ENCODE peak calls at places on chromosomes 16 and 17, in six cellular contexts. One of them, this sample, is unnamed.

GRCh38 chr17:28514571-28515002 is 8.4 kb downstream of the FOXN1 start:
- DNase-seq in endothelial cell of umbilical vein: no peak
- DNase-seq in retinal pigment epithelial cell: no peak
- DNase-seq in IMR-90: no peak
- DNase-seq in AG04450: no peak
- DNase-seq in esophagus muscularis mucosa: no peak
- DNase-seq in this sample: no peak

GRCh38 chr16:87248704-87249103 is 68.5 kb downstream of the C16orf95 start:
- DNase-seq in endothelial cell of umbilical vein: no peak
- DNase-seq in retinal pigment epithelial cell: no peak
- DNase-seq in IMR-90: no peak
- DNase-seq in AG04450: no peak
- DNase-seq in esophagus muscularis mucosa: no peak
- DNase-seq in this sample: no peak

GRCh38 chr17:8681175-8681949 is 50.8 kb upstream of the MYH10 start:
- DNase-seq in endothelial cell of umbilical vein: peak
- DNase-seq in retinal pigment epithelial cell: no peak
- DNase-seq in IMR-90: peak
- DNase-seq in AG04450: no peak
- DNase-seq in esophagus muscularis mucosa: no peak
- DNase-seq in this sample: no peak

GRCh38 chr17:30954046-30954805 is 16.6 kb upstream of the RNF135 start:
- DNase-seq in endothelial cell of umbilical vein: no peak
- DNase-seq in retinal pigment epithelial cell: no peak
- DNase-seq in IMR-90: peak
- DNase-seq in AG04450: no peak
- DNase-seq in esophagus muscularis mucosa: no peak
- DNase-seq in this sample: no peak

GRCh38 chr17:29148257-29148789 is 31.9 kb downstream of the MYO18A start:
- DNase-seq in endothelial cell of umbilical vein: no peak
- DNase-seq in retinal pigment epithelial cell: no peak
- DNase-seq in IMR-90: no peak
- DNase-seq in AG04450: no peak
- DNase-seq in esophagus muscularis mucosa: no peak
- DNase-seq in this sample: no peak

GRCh38 chr17:7388856-7389255 is 5.5 kb downstream of the PLSCR3 start:
- DNase-seq in endothelial cell of umbilical vein: no peak
- DNase-seq in retinal pigment epithelial cell: no peak
- DNase-seq in IMR-90: no peak
- DNase-seq in AG04450: no peak
- DNase-seq in esophagus muscularis mucosa: no peak
- DNase-seq in this sample: no peak

GRCh38 chr16:11084484-11085024 is 140.2 kb downstream of the CLEC16A start:
- DNase-seq in endothelial cell of umbilical vein: no peak
- DNase-seq in retinal pigment epithelial cell: peak
- DNase-seq in IMR-90: peak
- DNase-seq in AG04450: no peak
- DNase-seq in esophagus muscularis mucosa: no peak
- DNase-seq in this sample: peak

GRCh38 chr16:5605404-5605803 is 507.8 kb upstream of the EEF2KMT start:
- DNase-seq in endothelial cell of umbilical vein: no peak
- DNase-seq in retinal pigment epithelial cell: no peak
- DNase-seq in IMR-90: no peak
- DNase-seq in AG04450: no peak
- DNase-seq in esophagus muscularis mucosa: no peak
- DNase-seq in this sample: no peak

GRCh38 chr16:22945361-22945760 is 131.4 kb downstream of the HS3ST2 start:
- DNase-seq in endothelial cell of umbilical vein: no peak
- DNase-seq in retinal pigment epithelial cell: no peak
- DNase-seq in IMR-90: no peak
- DNase-seq in AG04450: no peak
- DNase-seq in esophagus muscularis mucosa: no peak
- DNase-seq in this sample: no peak

GRCh38 chr17:61431594-61432311 is 20.5 kb upstream of the TBX4 start:
- DNase-seq in endothelial cell of umbilical vein: no peak
- DNase-seq in retinal pigment epithelial cell: no peak
- DNase-seq in IMR-90: peak
- DNase-seq in AG04450: no peak
- DNase-seq in esophagus muscularis mucosa: peak
- DNase-seq in this sample: no peak

GRCh38 chr17:56867948-56868376 is 34.0 kb downstream of the DGKE start:
- DNase-seq in endothelial cell of umbilical vein: peak
- DNase-seq in retinal pigment epithelial cell: no peak
- DNase-seq in IMR-90: peak
- DNase-seq in AG04450: peak
- DNase-seq in esophagus muscularis mucosa: no peak
- DNase-seq in this sample: no peak

GRCh38 chr16:64910351-64910750 is 211.5 kb downstream of the CDH11 start:
- DNase-seq in endothelial cell of umbilical vein: no peak
- DNase-seq in retinal pigment epithelial cell: no peak
- DNase-seq in IMR-90: peak
- DNase-seq in AG04450: peak
- DNase-seq in esophagus muscularis mucosa: no peak
- DNase-seq in this sample: no peak

GRCh38 chr16:78434401-78434800 is 334.9 kb downstream of the WWOX start:
- DNase-seq in endothelial cell of umbilical vein: no peak
- DNase-seq in retinal pigment epithelial cell: no peak
- DNase-seq in IMR-90: no peak
- DNase-seq in AG04450: no peak
- DNase-seq in esophagus muscularis mucosa: peak
- DNase-seq in this sample: peak

GRCh38 chr16:71626018-71626857 is at the start of gene MARVELD3:
- DNase-seq in endothelial cell of umbilical vein: no peak
- DNase-seq in retinal pigment epithelial cell: no peak
- DNase-seq in IMR-90: no peak
- DNase-seq in AG04450: no peak
- DNase-seq in esophagus muscularis mucosa: no peak
- DNase-seq in this sample: no peak

GRCh38 chr17:66548158-66548557 is 245.7 kb downstream of the PRKCA start:
- DNase-seq in endothelial cell of umbilical vein: peak
- DNase-seq in retinal pigment epithelial cell: no peak
- DNase-seq in IMR-90: no peak
- DNase-seq in AG04450: no peak
- DNase-seq in esophagus muscularis mucosa: no peak
- DNase-seq in this sample: no peak

GRCh38 chr17:77768475-77768874 is 190.0 kb upstream of the TNRC6C start:
- DNase-seq in endothelial cell of umbilical vein: no peak
- DNase-seq in retinal pigment epithelial cell: no peak
- DNase-seq in IMR-90: no peak
- DNase-seq in AG04450: no peak
- DNase-seq in esophagus muscularis mucosa: no peak
- DNase-seq in this sample: no peak

GRCh38 chr17:51814521-51814920 is 344.0 kb downstream of the CA10 start:
- DNase-seq in endothelial cell of umbilical vein: no peak
- DNase-seq in retinal pigment epithelial cell: no peak
- DNase-seq in IMR-90: no peak
- DNase-seq in AG04450: no peak
- DNase-seq in esophagus muscularis mucosa: no peak
- DNase-seq in this sample: no peak

GRCh38 chr16:1525871-1526607 is 7.4 kb upstream of the TMEM204 start:
- DNase-seq in endothelial cell of umbilical vein: no peak
- DNase-seq in retinal pigment epithelial cell: no peak
- DNase-seq in IMR-90: no peak
- DNase-seq in AG04450: no peak
- DNase-seq in esophagus muscularis mucosa: no peak
- DNase-seq in this sample: no peak

GRCh38 chr17:1055751-1056645 is 59.1 kb downstream of the TIMM22 start:
- DNase-seq in endothelial cell of umbilical vein: peak
- DNase-seq in retinal pigment epithelial cell: no peak
- DNase-seq in IMR-90: peak
- DNase-seq in AG04450: peak
- DNase-seq in esophagus muscularis mucosa: peak
- DNase-seq in this sample: no peak

GRCh38 chr16:56965939-56966515 is 4.3 kb downstream of the CETP start:
- DNase-seq in endothelial cell of umbilical vein: no peak
- DNase-seq in retinal pigment epithelial cell: no peak
- DNase-seq in IMR-90: no peak
- DNase-seq in AG04450: no peak
- DNase-seq in esophagus muscularis mucosa: no peak
- DNase-seq in this sample: no peak

GRCh38 chr17:57899822-57900221 is 50.0 kb upstream of the MRPS23 start:
- DNase-seq in endothelial cell of umbilical vein: no peak
- DNase-seq in retinal pigment epithelial cell: no peak
- DNase-seq in IMR-90: no peak
- DNase-seq in AG04450: no peak
- DNase-seq in esophagus muscularis mucosa: no peak
- DNase-seq in this sample: no peak

GRCh38 chr16:56601325-56601724 is 7.1 kb upstream of the MT2A start:
- DNase-seq in endothelial cell of umbilical vein: no peak
- DNase-seq in retinal pigment epithelial cell: no peak
- DNase-seq in IMR-90: no peak
- DNase-seq in AG04450: no peak
- DNase-seq in esophagus muscularis mucosa: no peak
- DNase-seq in this sample: no peak

GRCh38 chr17:50642722-50643656 is 8.3 kb downstream of the ABCC3 start:
- DNase-seq in endothelial cell of umbilical vein: no peak
- DNase-seq in retinal pigment epithelial cell: no peak
- DNase-seq in IMR-90: no peak
- DNase-seq in AG04450: no peak
- DNase-seq in esophagus muscularis mucosa: no peak
- DNase-seq in this sample: peak

GRCh38 chr17:42323268-42323773 is 35.0 kb downstream of the STAT5A start:
- DNase-seq in endothelial cell of umbilical vein: no peak
- DNase-seq in retinal pigment epithelial cell: no peak
- DNase-seq in IMR-90: no peak
- DNase-seq in AG04450: no peak
- DNase-seq in esophagus muscularis mucosa: no peak
- DNase-seq in this sample: no peak

GRCh38 chr17:49104511-49105074 is 28.0 kb upstream of the B4GALNT2 start:
- DNase-seq in endothelial cell of umbilical vein: no peak
- DNase-seq in retinal pigment epithelial cell: no peak
- DNase-seq in IMR-90: peak
- DNase-seq in AG04450: no peak
- DNase-seq in esophagus muscularis mucosa: no peak
- DNase-seq in this sample: no peak

GRCh38 chr17:81391964-81392908 is 3.0 kb upstream of the BAHCC1 start:
- DNase-seq in endothelial cell of umbilical vein: peak
- DNase-seq in retinal pigment epithelial cell: no peak
- DNase-seq in IMR-90: peak
- DNase-seq in AG04450: no peak
- DNase-seq in esophagus muscularis mucosa: no peak
- DNase-seq in this sample: no peak

GRCh38 chr17:32777436-32777835 is 99.5 kb downstream of the MYO1D start:
- DNase-seq in endothelial cell of umbilical vein: no peak
- DNase-seq in retinal pigment epithelial cell: no peak
- DNase-seq in IMR-90: peak
- DNase-seq in AG04450: no peak
- DNase-seq in esophagus muscularis mucosa: no peak
- DNase-seq in this sample: no peak

GRCh38 chr16:86990451-86990850 is 326.7 kb downstream of the C16orf95 start:
- DNase-seq in endothelial cell of umbilical vein: peak
- DNase-seq in retinal pigment epithelial cell: no peak
- DNase-seq in IMR-90: no peak
- DNase-seq in AG04450: no peak
- DNase-seq in esophagus muscularis mucosa: no peak
- DNase-seq in this sample: peak

GRCh38 chr17:752620-753219 is 656 bp upstream of the GEMIN4 start:
- DNase-seq in endothelial cell of umbilical vein: peak
- DNase-seq in retinal pigment epithelial cell: peak
- DNase-seq in IMR-90: peak
- DNase-seq in AG04450: peak
- DNase-seq in esophagus muscularis mucosa: no peak
- DNase-seq in this sample: no peak

GRCh38 chr17:83064732-83065659 is 14.4 kb upstream of the METRNL start:
- DNase-seq in endothelial cell of umbilical vein: no peak
- DNase-seq in retinal pigment epithelial cell: no peak
- DNase-seq in IMR-90: no peak
- DNase-seq in AG04450: no peak
- DNase-seq in esophagus muscularis mucosa: no peak
- DNase-seq in this sample: no peak

GRCh38 chr17:38877130-38877851 is 7.4 kb downstream of the LASP1 start:
- DNase-seq in endothelial cell of umbilical vein: no peak
- DNase-seq in retinal pigment epithelial cell: no peak
- DNase-seq in IMR-90: no peak
- DNase-seq in AG04450: no peak
- DNase-seq in esophagus muscularis mucosa: no peak
- DNase-seq in this sample: no peak

GRCh38 chr17:42142371-42142896 is 12.4 kb downstream of the RAB5C start:
- DNase-seq in endothelial cell of umbilical vein: no peak
- DNase-seq in retinal pigment epithelial cell: no peak
- DNase-seq in IMR-90: peak
- DNase-seq in AG04450: no peak
- DNase-seq in esophagus muscularis mucosa: no peak
- DNase-seq in this sample: no peak

GRCh38 chr16:401468-402348 is at the start of gene DECR2:
- DNase-seq in endothelial cell of umbilical vein: peak
- DNase-seq in retinal pigment epithelial cell: no peak
- DNase-seq in IMR-90: peak
- DNase-seq in AG04450: peak
- DNase-seq in esophagus muscularis mucosa: peak
- DNase-seq in this sample: no peak

GRCh38 chr16:64440421-64440831 is 681.4 kb downstream of the CDH11 start:
- DNase-seq in endothelial cell of umbilical vein: peak
- DNase-seq in retinal pigment epithelial cell: peak
- DNase-seq in IMR-90: peak
- DNase-seq in AG04450: peak
- DNase-seq in esophagus muscularis mucosa: no peak
- DNase-seq in this sample: peak

GRCh38 chr16:78768723-78769122 is 669.3 kb downstream of the WWOX start:
- DNase-seq in endothelial cell of umbilical vein: no peak
- DNase-seq in retinal pigment epithelial cell: no peak
- DNase-seq in IMR-90: no peak
- DNase-seq in AG04450: no peak
- DNase-seq in esophagus muscularis mucosa: no peak
- DNase-seq in this sample: no peak

GRCh38 chr16:49281843-49282642 is 405 bp upstream of the CBLN1 start:
- DNase-seq in endothelial cell of umbilical vein: peak
- DNase-seq in retinal pigment epithelial cell: peak
- DNase-seq in IMR-90: peak
- DNase-seq in AG04450: no peak
- DNase-seq in esophagus muscularis mucosa: peak
- DNase-seq in this sample: no peak
- TF ChIP-seq CTCF in endothelial cell of umbilical vein: no peak
- TF ChIP-seq CTCF in retinal pigment epithelial cell: no peak
- TF ChIP-seq CTCF in IMR-90: no peak
- TF ChIP-seq CTCF in AG04450: no peak
- TF ChIP-seq CTCF in esophagus muscularis mucosa: no peak
- TF ChIP-seq CTCF in this sample: no peak

GRCh38 chr17:18277076-18277475 is 16.6 kb downstream of the MIEF2 start:
- DNase-seq in endothelial cell of umbilical vein: no peak
- DNase-seq in retinal pigment epithelial cell: no peak
- DNase-seq in IMR-90: no peak
- DNase-seq in AG04450: no peak
- DNase-seq in esophagus muscularis mucosa: no peak
- DNase-seq in this sample: no peak
- TF ChIP-seq CTCF in endothelial cell of umbilical vein: no peak
- TF ChIP-seq CTCF in retinal pigment epithelial cell: no peak
- TF ChIP-seq CTCF in IMR-90: no peak
- TF ChIP-seq CTCF in AG04450: no peak
- TF ChIP-seq CTCF in esophagus muscularis mucosa: no peak
- TF ChIP-seq CTCF in this sample: no peak

GRCh38 chr17:68327823-68328557 is 36.7 kb downstream of the ARSG start:
- DNase-seq in endothelial cell of umbilical vein: no peak
- DNase-seq in retinal pigment epithelial cell: no peak
- DNase-seq in IMR-90: no peak
- DNase-seq in AG04450: no peak
- DNase-seq in esophagus muscularis mucosa: no peak
- DNase-seq in this sample: no peak
- TF ChIP-seq CTCF in endothelial cell of umbilical vein: no peak
- TF ChIP-seq CTCF in retinal pigment epithelial cell: no peak
- TF ChIP-seq CTCF in IMR-90: peak
- TF ChIP-seq CTCF in AG04450: no peak
- TF ChIP-seq CTCF in esophagus muscularis mucosa: no peak
- TF ChIP-seq CTCF in this sample: no peak

GRCh38 chr17:75749545-75750389 is 15.2 kb downstream of the GALK1 start:
- DNase-seq in endothelial cell of umbilical vein: peak
- DNase-seq in retinal pigment epithelial cell: no peak
- DNase-seq in IMR-90: peak
- DNase-seq in AG04450: no peak
- DNase-seq in esophagus muscularis mucosa: peak
- DNase-seq in this sample: no peak
- TF ChIP-seq CTCF in endothelial cell of umbilical vein: peak
- TF ChIP-seq CTCF in retinal pigment epithelial cell: peak
- TF ChIP-seq CTCF in IMR-90: peak
- TF ChIP-seq CTCF in AG04450: peak
- TF ChIP-seq CTCF in esophagus muscularis mucosa: peak
- TF ChIP-seq CTCF in this sample: peak